ENCODE peak calls at places on chromosomes 16 and 17, in ten cellular contexts. One of them, this sample, is unnamed.

GRCh38 chr17:1753767-1754429 is 8.0 kb upstream of the SERPINF1 start:
- DNase-seq in lung: no peak
- DNase-seq in colonic mucosa: no peak
- DNase-seq in HFFc6: no peak
- DNase-seq in WERI-Rb-1: no peak
- DNase-seq in adrenal gland: no peak
- DNase-seq in lower leg skin: no peak
- DNase-seq in spleen: no peak
- DNase-seq in left ventricle myocardium inferior: no peak
- DNase-seq in cardiac muscle cell: no peak
- DNase-seq in this sample: no peak

GRCh38 chr17:62093188-62094155 is 28.4 kb upstream of the MED13 start:
- DNase-seq in adrenal gland: peak; percentile 49
- DNase-seq in spleen: no peak
- DNase-seq in WERI-Rb-1: no peak
- DNase-seq in lower leg skin: no peak
- DNase-seq in colonic mucosa: no peak
- DNase-seq in cardiac muscle cell: peak; percentile 58
- DNase-seq in lung: no peak
- DNase-seq in left ventricle myocardium inferior: no peak
- DNase-seq in HFFc6: peak; percentile 89
- DNase-seq in this sample: no peak

GRCh38 chr16:73418746-73419145 is 370.8 kb upstream of the ZFHX3 start:
- DNase-seq in lower leg skin: no peak
- DNase-seq in HFFc6: no peak
- DNase-seq in adrenal gland: no peak
- DNase-seq in spleen: no peak
- DNase-seq in colonic mucosa: no peak
- DNase-seq in lung: no peak
- DNase-seq in left ventricle myocardium inferior: no peak
- DNase-seq in WERI-Rb-1: no peak
- DNase-seq in cardiac muscle cell: peak; percentile 2
- DNase-seq in this sample: no peak

GRCh38 chr17:42791948-42792347 is 6.6 kb downstream of the COA3 start:
- DNase-seq in left ventricle myocardium inferior: no peak
- DNase-seq in lung: no peak
- DNase-seq in WERI-Rb-1: no peak
- DNase-seq in adrenal gland: no peak
- DNase-seq in cardiac muscle cell: no peak
- DNase-seq in lower leg skin: no peak
- DNase-seq in colonic mucosa: no peak
- DNase-seq in HFFc6: no peak
- DNase-seq in spleen: no peak
- DNase-seq in this sample: no peak

GRCh38 chr16:86211800-86212199 is 298.5 kb upstream of the FOXF1 start:
- DNase-seq in lower leg skin: no peak
- DNase-seq in lung: no peak
- DNase-seq in cardiac muscle cell: no peak
- DNase-seq in HFFc6: no peak
- DNase-seq in left ventricle myocardium inferior: no peak
- DNase-seq in adrenal gland: no peak
- DNase-seq in spleen: no peak
- DNase-seq in colonic mucosa: no peak
- DNase-seq in WERI-Rb-1: no peak
- DNase-seq in this sample: no peak

GRCh38 chr17:6365187-6365943 is 69.6 kb downstream of the AIPL1 start:
- DNase-seq in WERI-Rb-1: no peak
- DNase-seq in left ventricle myocardium inferior: no peak
- DNase-seq in HFFc6: peak; percentile 59
- DNase-seq in cardiac muscle cell: peak; percentile 33
- DNase-seq in lower leg skin: no peak
- DNase-seq in adrenal gland: no peak
- DNase-seq in spleen: no peak
- DNase-seq in colonic mucosa: peak; percentile 12
- DNase-seq in lung: no peak
- DNase-seq in this sample: peak; percentile 23

GRCh38 chr16:86833136-86833535 is 254.8 kb downstream of the FOXL1 start:
- DNase-seq in cardiac muscle cell: peak; percentile 39
- DNase-seq in left ventricle myocardium inferior: no peak
- DNase-seq in spleen: no peak
- DNase-seq in adrenal gland: no peak
- DNase-seq in lower leg skin: no peak
- DNase-seq in HFFc6: no peak
- DNase-seq in lung: no peak
- DNase-seq in WERI-Rb-1: no peak
- DNase-seq in colonic mucosa: no peak
- DNase-seq in this sample: no peak

GRCh38 chr17:77944390-77945222 is 13.9 kb upstream of the TNRC6C start:
- DNase-seq in colonic mucosa: no peak
- DNase-seq in WERI-Rb-1: no peak
- DNase-seq in spleen: no peak
- DNase-seq in HFFc6: no peak
- DNase-seq in adrenal gland: no peak
- DNase-seq in lower leg skin: no peak
- DNase-seq in left ventricle myocardium inferior: no peak
- DNase-seq in cardiac muscle cell: no peak
- DNase-seq in lung: no peak
- DNase-seq in this sample: no peak

GRCh38 chr16:85965125-85965524 is 66.2 kb downstream of the IRF8 start:
- DNase-seq in lung: no peak
- DNase-seq in cardiac muscle cell: no peak
- DNase-seq in adrenal gland: no peak
- DNase-seq in WERI-Rb-1: no peak
- DNase-seq in colonic mucosa: no peak
- DNase-seq in spleen: no peak
- DNase-seq in HFFc6: no peak
- DNase-seq in lower leg skin: no peak
- DNase-seq in left ventricle myocardium inferior: no peak
- DNase-seq in this sample: no peak

GRCh38 chr17:78852709-78853111 is 12.1 kb upstream of the USP36 start:
- DNase-seq in lung: no peak
- DNase-seq in adrenal gland: no peak
- DNase-seq in colonic mucosa: no peak
- DNase-seq in lower leg skin: no peak
- DNase-seq in cardiac muscle cell: peak; percentile 57
- DNase-seq in spleen: no peak
- DNase-seq in HFFc6: no peak
- DNase-seq in left ventricle myocardium inferior: no peak
- DNase-seq in WERI-Rb-1: peak; percentile 53
- DNase-seq in this sample: no peak

GRCh38 chr17:65324977-65325376 is 187.8 kb downstream of the RGS9 start:
- DNase-seq in colonic mucosa: no peak
- DNase-seq in adrenal gland: peak; percentile 34
- DNase-seq in lung: peak; percentile 36
- DNase-seq in spleen: no peak
- DNase-seq in lower leg skin: peak; percentile 63
- DNase-seq in left ventricle myocardium inferior: no peak
- DNase-seq in cardiac muscle cell: peak; percentile 73
- DNase-seq in HFFc6: no peak
- DNase-seq in WERI-Rb-1: no peak
- DNase-seq in this sample: no peak

GRCh38 chr16:25257504-25257955 is at the start of gene ZKSCAN2:
- DNase-seq in lower leg skin: peak; percentile 80
- DNase-seq in left ventricle myocardium inferior: peak; percentile 92
- DNase-seq in HFFc6: peak; percentile 82
- DNase-seq in WERI-Rb-1: peak; percentile 92
- DNase-seq in cardiac muscle cell: peak; percentile 94
- DNase-seq in lung: peak; percentile 88
- DNase-seq in colonic mucosa: peak; percentile 94
- DNase-seq in adrenal gland: peak; percentile 96
- DNase-seq in spleen: peak; percentile 97
- DNase-seq in this sample: peak; percentile 96

GRCh38 chr17:81391964-81392908 is 3.0 kb upstream of the BAHCC1 start:
- DNase-seq in WERI-Rb-1: no peak
- DNase-seq in lower leg skin: no peak
- DNase-seq in left ventricle myocardium inferior: peak; percentile 61
- DNase-seq in spleen: no peak
- DNase-seq in cardiac muscle cell: peak; percentile 90
- DNase-seq in HFFc6: peak; percentile 15
- DNase-seq in colonic mucosa: no peak
- DNase-seq in adrenal gland: peak; percentile 66
- DNase-seq in lung: no peak
- DNase-seq in this sample: no peak

GRCh38 chr16:11514283-11514682 is 72.4 kb downstream of the LITAF start:
- DNase-seq in colonic mucosa: no peak
- DNase-seq in WERI-Rb-1: no peak
- DNase-seq in HFFc6: no peak
- DNase-seq in cardiac muscle cell: no peak
- DNase-seq in lower leg skin: no peak
- DNase-seq in spleen: no peak
- DNase-seq in adrenal gland: no peak
- DNase-seq in lung: no peak
- DNase-seq in left ventricle myocardium inferior: no peak
- DNase-seq in this sample: no peak
- TF ChIP-seq CTCF in colonic mucosa: no peak
- TF ChIP-seq CTCF in WERI-Rb-1: no peak
- TF ChIP-seq CTCF in HFFc6: no peak
- TF ChIP-seq CTCF in cardiac muscle cell: no peak
- TF ChIP-seq CTCF in lower leg skin: no peak
- TF ChIP-seq CTCF in spleen: no peak
- TF ChIP-seq CTCF in adrenal gland: no peak
- TF ChIP-seq CTCF in lung: no peak
- TF ChIP-seq CTCF in left ventricle myocardium inferior: no peak
- TF ChIP-seq CTCF in this sample: no peak

DNA sequence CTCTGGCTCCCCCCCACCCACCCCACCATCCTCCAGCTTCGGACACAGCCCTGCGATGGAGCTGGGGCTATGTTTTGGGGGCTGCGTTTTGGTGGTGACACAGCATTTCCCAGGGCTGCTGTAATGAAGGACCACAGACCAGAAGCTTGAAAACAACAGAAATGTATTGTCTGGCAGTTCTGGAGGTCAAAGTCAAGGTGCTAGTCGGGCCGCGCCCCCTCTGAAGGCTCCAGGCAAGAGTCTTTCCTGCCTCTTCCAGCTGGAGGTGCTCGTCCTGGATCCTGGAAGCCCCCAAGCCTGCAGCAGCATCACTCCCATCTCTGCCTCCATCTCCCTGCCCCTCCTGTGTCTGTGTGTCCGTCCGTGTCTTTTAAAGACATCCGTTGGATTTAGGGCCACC is 50.8 kb downstream of the TBC1D16 start:
- DNase-seq in cardiac muscle cell: no peak
- DNase-seq in WERI-Rb-1: no peak
- DNase-seq in HFFc6: no peak
- DNase-seq in lung: no peak
- DNase-seq in lower leg skin: no peak
- DNase-seq in adrenal gland: no peak
- DNase-seq in left ventricle myocardium inferior: no peak
- DNase-seq in colonic mucosa: no peak
- DNase-seq in spleen: peak; percentile 67
- DNase-seq in this sample: no peak
- TF ChIP-seq CTCF in cardiac muscle cell: no peak
- TF ChIP-seq CTCF in WERI-Rb-1: no peak
- TF ChIP-seq CTCF in HFFc6: no peak
- TF ChIP-seq CTCF in lung: no peak
- TF ChIP-seq CTCF in lower leg skin: no peak
- TF ChIP-seq CTCF in adrenal gland: no peak
- TF ChIP-seq CTCF in left ventricle myocardium inferior: no peak
- TF ChIP-seq CTCF in colonic mucosa: no peak
- TF ChIP-seq CTCF in spleen: no peak
- TF ChIP-seq CTCF in this sample: no peak

GRCh38 chr17:36544049-36544319 is 735 bp upstream of the GGNBP2 start:
- DNase-seq in left ventricle myocardium inferior: peak; percentile 35
- DNase-seq in HFFc6: peak; percentile 59
- DNase-seq in lower leg skin: no peak
- DNase-seq in spleen: no peak
- DNase-seq in colonic mucosa: no peak
- DNase-seq in adrenal gland: peak; percentile 56
- DNase-seq in cardiac muscle cell: peak; percentile 66
- DNase-seq in WERI-Rb-1: peak; percentile 53
- DNase-seq in lung: no peak
- DNase-seq in this sample: no peak
- TF ChIP-seq CTCF in left ventricle myocardium inferior: peak; percentile 15
- TF ChIP-seq CTCF in HFFc6: peak; percentile 41
- TF ChIP-seq CTCF in lower leg skin: no peak
- TF ChIP-seq CTCF in spleen: no peak
- TF ChIP-seq CTCF in colonic mucosa: no peak
- TF ChIP-seq CTCF in adrenal gland: no peak
- TF ChIP-seq CTCF in cardiac muscle cell: no peak
- TF ChIP-seq CTCF in WERI-Rb-1: peak; percentile 13
- TF ChIP-seq CTCF in lung: no peak
- TF ChIP-seq CTCF in this sample: peak; percentile 16

GRCh38 chr16:58755989-58756649 is 22.0 kb upstream of the GOT2 start:
- DNase-seq in HFFc6: peak; percentile 34
- DNase-seq in WERI-Rb-1: peak; percentile 80
- DNase-seq in adrenal gland: peak; percentile 88
- DNase-seq in cardiac muscle cell: peak; percentile 82
- DNase-seq in spleen: peak; percentile 87
- DNase-seq in lower leg skin: peak; percentile 39
- DNase-seq in left ventricle myocardium inferior: peak; percentile 62
- DNase-seq in colonic mucosa: peak; percentile 76
- DNase-seq in lung: peak; percentile 42
- DNase-seq in this sample: no peak
- TF ChIP-seq CTCF in HFFc6: peak; percentile 75
- TF ChIP-seq CTCF in WERI-Rb-1: peak; percentile 85
- TF ChIP-seq CTCF in adrenal gland: peak; percentile 48
- TF ChIP-seq CTCF in cardiac muscle cell: peak; percentile 76
- TF ChIP-seq CTCF in spleen: peak; percentile 37
- TF ChIP-seq CTCF in lower leg skin: no peak
- TF ChIP-seq CTCF in left ventricle myocardium inferior: peak; percentile 78
- TF ChIP-seq CTCF in colonic mucosa: peak; percentile 55
- TF ChIP-seq CTCF in lung: peak; percentile 34
- TF ChIP-seq CTCF in this sample: peak; percentile 78